ENCODE peak calls at places on chromosomes 4 and X, in four cellular contexts. Y is fibroblast of lung, K is type B pancreatic cell, I is heart right ventricle. G is an unnamed sample.

GRCh38 chr4:7374571-7374970 is 60.2 kb downstream of the PSAPL1 start:
- DNase-seq in Y (no peak), K (no peak), I (no peak), G (no peak)

GRCh38 chr4:81606796-81607550 is 135.3 kb upstream of the RASGEF1B start:
- DNase-seq in Y (no peak), K (no peak), I (no peak), G (no peak)

GRCh38 chrX:135477576-135477975 is 42.9 kb upstream of the INTS6L start:
- DNase-seq in Y (peak; percentile 63), K (no peak), I (peak; percentile 49), G (no peak)

GRCh38 chrX:154313147-154313546 is 17.6 kb downstream of the TKTL1 start:
- DNase-seq in Y (no peak), K (no peak), I (no peak), G (no peak)

GRCh38 chr4:124401611-124402010 is 310.9 kb downstream of the ANKRD50 start:
- DNase-seq in Y (no peak), K (no peak), I (no peak), G (no peak)

GRCh38 chrX:153771261-153771681 is 7.2 kb downstream of the PLXNB3 start:
- DNase-seq in Y (no peak), K (no peak), I (no peak), G (no peak)

GRCh38 chr4:8706221-8707044 is 113.9 kb downstream of the CPZ start:
- DNase-seq in Y (no peak), K (peak; percentile 34), I (no peak), G (no peak)

GRCh38 chr4:137755033-137755471 is 222.8 kb upstream of the PCDH18 start:
- DNase-seq in Y (peak; percentile 72), K (no peak), I (no peak), G (no peak)

GRCh38 chr4:103754844-103755243 is 35.1 kb upstream of the TACR3 start:
- DNase-seq in Y (peak; percentile 0), K (no peak), I (no peak), G (no peak)

GRCh38 chr4:158302076-158302866 is 92.0 kb downstream of the TMEM144 start:
- DNase-seq in Y (peak; percentile 86), K (no peak), I (no peak), G (no peak)

GRCh38 chrX:106481341-106481740 is 130.4 kb upstream of the RADX start:
- DNase-seq in Y (peak; percentile 28), K (no peak), I (no peak), G (peak; percentile 33)

DNA sequence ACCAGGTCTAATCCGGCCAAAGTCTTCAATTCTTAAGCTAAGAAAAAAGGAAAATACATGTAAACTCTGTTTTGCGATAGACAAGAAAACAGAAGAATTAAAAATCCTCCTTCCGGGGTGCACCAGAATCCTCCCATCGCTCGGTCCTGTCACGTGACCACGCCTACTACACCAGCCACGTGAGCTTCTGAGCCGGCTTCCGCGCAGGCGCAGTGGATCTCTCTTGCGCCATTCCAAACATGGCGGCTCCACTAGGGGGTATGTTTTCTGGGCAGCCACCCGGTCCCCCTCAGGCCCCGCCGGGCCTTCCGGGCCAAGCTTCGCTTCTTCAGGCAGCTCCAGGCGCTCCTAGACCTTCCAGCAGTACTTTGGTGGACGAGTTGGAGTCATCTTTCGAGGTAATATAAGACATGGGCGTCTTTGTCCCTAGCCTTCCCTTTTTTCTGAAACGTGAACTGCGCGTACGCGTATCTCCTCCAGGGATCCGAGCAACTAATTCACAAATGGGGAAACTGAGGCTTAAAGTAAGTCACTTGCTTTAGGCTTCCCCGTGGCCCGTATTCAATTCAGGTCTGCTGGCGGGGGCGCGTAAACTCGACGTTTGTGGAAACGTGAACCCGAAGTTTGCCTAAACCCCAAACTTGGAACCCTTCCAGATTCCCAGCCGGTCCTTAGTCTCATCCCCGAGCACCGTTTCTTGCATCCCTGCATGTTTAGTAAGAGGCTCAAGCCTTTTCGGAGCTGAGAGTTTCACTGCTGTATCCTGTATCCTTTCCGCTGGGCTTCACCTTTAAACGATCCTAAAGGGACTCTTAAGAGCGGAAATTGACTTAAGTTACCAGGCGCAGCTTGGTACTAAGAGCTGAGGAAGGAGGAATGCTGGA is at the start of gene MED28:
- DNase-seq in Y (peak; percentile 89), K (peak; percentile 95), I (peak; percentile 95), G (peak; percentile 98)
- TF ChIP-seq CTCF in Y (peak; percentile 8), K (peak; percentile 54), I (peak; percentile 27), G (no peak)

DNA sequence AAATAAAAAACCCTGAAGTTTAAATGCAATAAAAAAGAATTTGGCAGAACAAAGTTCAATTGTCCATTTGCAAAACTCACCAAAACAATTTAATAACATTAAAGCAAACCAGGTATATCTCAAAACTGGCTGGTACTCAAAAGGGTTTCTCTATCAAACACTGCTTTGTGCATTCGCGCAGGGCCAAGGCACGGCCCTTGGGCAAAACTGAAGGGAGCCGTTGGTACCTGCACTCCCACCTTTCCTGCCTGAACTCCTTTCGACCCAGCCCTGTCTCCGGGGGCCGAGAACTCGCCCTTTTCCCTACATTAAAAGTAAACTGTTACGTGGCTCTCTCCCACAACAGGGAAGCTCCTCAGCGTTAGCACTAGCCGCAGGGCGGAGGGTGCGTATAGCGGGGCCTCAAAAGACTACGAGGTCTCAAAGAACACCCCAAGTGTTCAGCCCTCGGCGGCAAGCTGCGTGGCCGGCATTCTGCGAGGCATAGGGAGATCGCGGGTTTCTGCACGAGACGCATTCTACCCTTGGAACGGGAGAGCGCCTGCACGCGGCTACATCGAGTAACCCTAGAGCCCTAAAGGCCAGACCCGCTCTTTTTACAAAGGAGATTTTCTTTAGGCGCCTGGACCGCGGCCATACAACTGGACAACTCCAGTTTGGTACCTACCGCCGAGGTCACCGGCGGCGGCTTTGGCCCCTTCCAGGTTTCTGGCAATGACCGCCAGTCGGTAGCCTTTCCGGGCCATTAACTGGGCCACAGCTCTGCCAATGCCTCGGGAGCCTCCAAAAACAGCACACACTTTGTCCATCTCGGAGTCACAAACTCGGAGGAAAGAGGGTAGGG is 552 bp downstream of the CBR4 start:
- DNase-seq in Y (peak; percentile 57), K (peak; percentile 73), I (peak; percentile 59), G (peak; percentile 39)
- TF ChIP-seq CTCF in Y (peak; percentile 34), K (no peak), I (peak; percentile 49), G (no peak)

DNA sequence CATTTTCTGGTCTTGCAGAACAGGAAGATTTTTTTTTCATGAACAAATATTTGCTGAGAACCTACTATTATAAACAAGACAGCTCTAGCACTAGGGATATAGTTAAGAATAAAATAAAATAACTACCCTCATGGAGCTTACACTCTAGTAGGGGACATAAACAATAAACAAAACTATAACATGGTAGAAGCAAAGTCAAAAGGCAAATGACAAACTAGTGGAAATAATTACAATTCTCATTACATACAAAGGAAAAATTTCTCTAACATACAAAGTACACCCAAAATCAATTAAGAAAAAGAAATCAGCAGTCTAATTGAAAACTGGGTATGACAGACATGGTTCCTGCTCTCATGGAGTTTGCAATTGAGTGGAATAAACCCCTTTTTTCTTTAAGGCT is 32.0 kb downstream of the VSIG4 start:
- DNase-seq in Y (no peak), K (no peak), I (no peak), G (no peak)
- TF ChIP-seq CTCF in Y (no peak), K (no peak), I (no peak), G (no peak)

GRCh38 chr4:174156239-174156826 is 127.1 kb downstream of the FBXO8 start:
- DNase-seq in Y (peak; percentile 13), K (no peak), I (no peak), G (no peak)

GRCh38 chr4:174152717-174153466 is 130.6 kb downstream of the FBXO8 start:
- DNase-seq in Y (no peak), K (no peak), I (no peak), G (no peak)

GRCh38 chr4:174157106-174157607 is 126.3 kb downstream of the FBXO8 start:
- DNase-seq in Y (no peak), K (no peak), I (no peak), G (no peak)

GRCh38 chr4:174154455-174154854 is 129.0 kb downstream of the FBXO8 start:
- DNase-seq in Y (peak; percentile 47), K (no peak), I (no peak), G (no peak)
- TF ChIP-seq CTCF in Y (no peak), K (no peak), I (no peak), G (no peak)

DNA sequence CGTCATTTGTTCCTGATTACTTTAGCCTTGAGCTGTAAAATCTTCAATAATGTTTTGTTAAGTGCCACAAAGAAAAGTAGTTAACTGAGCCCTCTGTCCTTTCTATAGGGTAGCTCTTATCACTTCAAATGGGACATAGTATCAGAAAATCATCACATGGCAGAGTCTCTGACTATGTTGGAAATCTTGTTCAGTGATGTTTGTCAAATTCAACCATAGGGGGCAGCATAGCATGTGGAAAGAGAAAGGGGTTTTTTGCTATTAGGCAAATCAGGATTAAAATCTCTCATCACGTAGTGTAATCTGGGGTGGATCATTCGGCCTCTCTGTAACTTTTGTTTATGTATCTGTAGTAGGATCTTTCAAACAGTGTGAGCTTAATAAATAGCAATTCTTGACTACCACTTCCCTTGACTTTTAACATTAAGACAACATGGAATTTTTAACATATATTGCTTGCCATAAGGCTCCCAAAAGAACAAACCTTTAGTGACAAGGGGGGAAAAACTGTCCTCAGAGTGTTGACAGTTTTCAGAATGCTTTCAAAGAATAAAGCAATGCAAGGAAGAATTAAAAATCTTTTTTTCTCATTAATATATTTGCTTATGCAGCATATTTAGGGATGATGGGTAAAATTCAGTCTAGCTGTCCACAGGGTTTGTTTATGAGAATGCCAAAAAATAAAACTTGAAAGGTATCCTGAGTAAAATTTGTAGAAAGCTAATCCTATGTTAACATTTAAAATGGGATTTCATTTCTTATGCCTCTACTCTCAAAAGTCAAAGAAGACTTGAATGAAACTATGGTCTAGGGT is 127.2 kb downstream of the FBXW7 start:
- DNase-seq in Y (peak; percentile 15), K (no peak), I (no peak), G (no peak)
- TF ChIP-seq CTCF in Y (peak; percentile 73), K (peak; percentile 81), I (peak; percentile 62), G (no peak)

DNA sequence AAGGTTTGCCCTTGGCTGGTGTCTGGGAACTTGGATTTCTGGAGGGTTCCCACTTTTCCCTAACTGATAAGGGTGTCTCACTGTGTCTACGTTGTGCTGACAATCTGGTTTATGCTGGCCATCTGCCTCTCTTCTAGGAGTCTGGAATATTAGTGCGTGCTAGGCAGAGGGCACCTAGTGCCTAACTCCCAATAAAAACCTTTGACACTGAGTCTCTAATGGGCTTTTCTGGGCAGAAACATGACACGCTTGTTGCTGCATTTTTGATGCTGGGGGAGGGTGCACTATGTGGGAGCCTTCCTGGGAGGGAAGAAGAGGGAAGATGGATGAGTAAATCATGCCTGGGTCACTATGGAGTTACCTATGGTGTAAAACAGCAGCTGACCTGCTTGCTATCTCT is 16.3 kb upstream of the ZNF41 start:
- DNase-seq in Y (peak; percentile 20), K (no peak), I (no peak), G (no peak)
- TF ChIP-seq CTCF in Y (no peak), K (no peak), I (no peak), G (no peak)

GRCh38 chrX:12701625-12702024 is 89.6 kb upstream of the PRPS2 start:
- DNase-seq in Y (peak; percentile 46), K (no peak), I (no peak), G (no peak)
- TF ChIP-seq CTCF in Y (peak; percentile 57), K (peak; percentile 71), I (peak; percentile 51), G (no peak)

GRCh38 chr4:78779280-78779679 is 3.1 kb downstream of the BMP2K start:
- DNase-seq in Y (peak; percentile 51), K (no peak), I (no peak), G (no peak)

GRCh38 chr4:78781925-78782324 is 5.8 kb downstream of the BMP2K start:
- DNase-seq in Y (no peak), K (no peak), I (no peak), G (no peak)

GRCh38 chr4:78780093-78780492 is 3.9 kb downstream of the BMP2K start:
- DNase-seq in Y (no peak), K (no peak), I (no peak), G (no peak)

GRCh38 chr4:78778530-78778929 is 2.4 kb downstream of the BMP2K start:
- DNase-seq in Y (no peak), K (no peak), I (no peak), G (no peak)

GRCh38 chr4:78781086-78781630 is 5.0 kb downstream of the BMP2K start:
- DNase-seq in Y (peak; percentile 34), K (no peak), I (no peak), G (no peak)
- TF ChIP-seq CTCF in Y (no peak), K (no peak), I (no peak), G (no peak)